ENCODE peak calls at places on chromosomes 1 and 21, in ten cellular contexts. One of them, this sample, is unnamed.

GRCh38 chr1:231818342-231818741 is 191.8 kb downstream of the DISC1 start:
- DNase-seq in WTC11: no peak
- DNase-seq in lung: no peak
- DNase-seq in mammary epithelial cell: no peak
- DNase-seq in IMR-90: no peak
- DNase-seq in CD8-positive, alpha-beta T cell: no peak
- DNase-seq in GM12864: no peak
- DNase-seq in RWPE1: no peak
- DNase-seq in Peyer's patch: no peak
- DNase-seq in endothelial cell of umbilical vein: no peak
- DNase-seq in this sample: no peak

GRCh38 chr1:242556276-242556675 is 31.8 kb upstream of the PLD5 start:
- DNase-seq in WTC11: no peak
- DNase-seq in lung: no peak
- DNase-seq in mammary epithelial cell: peak; percentile 66
- DNase-seq in IMR-90: no peak
- DNase-seq in CD8-positive, alpha-beta T cell: no peak
- DNase-seq in GM12864: no peak
- DNase-seq in RWPE1: peak; percentile 8
- DNase-seq in Peyer's patch: no peak
- DNase-seq in endothelial cell of umbilical vein: no peak
- DNase-seq in this sample: no peak

GRCh38 chr1:165644064-165644735 is 13.2 kb downstream of the MGST3 start:
- DNase-seq in WTC11: no peak
- DNase-seq in lung: no peak
- DNase-seq in mammary epithelial cell: peak; percentile 63
- DNase-seq in IMR-90: peak; percentile 31
- DNase-seq in CD8-positive, alpha-beta T cell: no peak
- DNase-seq in GM12864: no peak
- DNase-seq in RWPE1: no peak
- DNase-seq in Peyer's patch: peak; percentile 59
- DNase-seq in endothelial cell of umbilical vein: no peak
- DNase-seq in this sample: no peak

GRCh38 chr1:6497215-6497866 is 5.9 kb upstream of the PLEKHG5 start:
- DNase-seq in WTC11: peak; percentile 68
- DNase-seq in lung: no peak
- DNase-seq in mammary epithelial cell: peak; percentile 63
- DNase-seq in IMR-90: no peak
- DNase-seq in CD8-positive, alpha-beta T cell: peak; percentile 57
- DNase-seq in GM12864: no peak
- DNase-seq in RWPE1: peak; percentile 67
- DNase-seq in Peyer's patch: peak; percentile 60
- DNase-seq in endothelial cell of umbilical vein: peak; percentile 41
- DNase-seq in this sample: no peak

GRCh38 chr1:100187912-100188311 is 9.9 kb upstream of the LRRC39 start:
- DNase-seq in WTC11: no peak
- DNase-seq in lung: peak; percentile 63
- DNase-seq in mammary epithelial cell: no peak
- DNase-seq in IMR-90: peak; percentile 26
- DNase-seq in CD8-positive, alpha-beta T cell: no peak
- DNase-seq in GM12864: no peak
- DNase-seq in RWPE1: no peak
- DNase-seq in Peyer's patch: no peak
- DNase-seq in endothelial cell of umbilical vein: no peak
- DNase-seq in this sample: no peak

GRCh38 chr1:29672416-29672815 is 436.1 kb downstream of the PTPRU start:
- DNase-seq in WTC11: no peak
- DNase-seq in lung: peak; percentile 5
- DNase-seq in mammary epithelial cell: no peak
- DNase-seq in IMR-90: no peak
- DNase-seq in CD8-positive, alpha-beta T cell: no peak
- DNase-seq in GM12864: no peak
- DNase-seq in RWPE1: no peak
- DNase-seq in Peyer's patch: peak; percentile 1
- DNase-seq in endothelial cell of umbilical vein: no peak
- DNase-seq in this sample: no peak

GRCh38 chr1:246790364-246790763 is 66.2 kb downstream of the SCCPDH start:
- DNase-seq in WTC11: no peak
- DNase-seq in lung: no peak
- DNase-seq in mammary epithelial cell: no peak
- DNase-seq in IMR-90: no peak
- DNase-seq in CD8-positive, alpha-beta T cell: no peak
- DNase-seq in GM12864: no peak
- DNase-seq in RWPE1: no peak
- DNase-seq in Peyer's patch: no peak
- DNase-seq in endothelial cell of umbilical vein: no peak
- DNase-seq in this sample: no peak

GRCh38 chr21:31041295-31042079 is 3.2 kb upstream of the KRTAP19-8 start:
- DNase-seq in WTC11: no peak
- DNase-seq in lung: no peak
- DNase-seq in mammary epithelial cell: no peak
- DNase-seq in IMR-90: no peak
- DNase-seq in CD8-positive, alpha-beta T cell: no peak
- DNase-seq in GM12864: peak; percentile 36
- DNase-seq in RWPE1: no peak
- DNase-seq in Peyer's patch: no peak
- DNase-seq in endothelial cell of umbilical vein: no peak
- DNase-seq in this sample: no peak

GRCh38 chr1:243940451-243940850 is 90.4 kb upstream of the AKT3 start:
- DNase-seq in WTC11: no peak
- DNase-seq in lung: no peak
- DNase-seq in mammary epithelial cell: no peak
- DNase-seq in IMR-90: no peak
- DNase-seq in CD8-positive, alpha-beta T cell: no peak
- DNase-seq in GM12864: no peak
- DNase-seq in RWPE1: no peak
- DNase-seq in Peyer's patch: no peak
- DNase-seq in endothelial cell of umbilical vein: no peak
- DNase-seq in this sample: no peak

DNA sequence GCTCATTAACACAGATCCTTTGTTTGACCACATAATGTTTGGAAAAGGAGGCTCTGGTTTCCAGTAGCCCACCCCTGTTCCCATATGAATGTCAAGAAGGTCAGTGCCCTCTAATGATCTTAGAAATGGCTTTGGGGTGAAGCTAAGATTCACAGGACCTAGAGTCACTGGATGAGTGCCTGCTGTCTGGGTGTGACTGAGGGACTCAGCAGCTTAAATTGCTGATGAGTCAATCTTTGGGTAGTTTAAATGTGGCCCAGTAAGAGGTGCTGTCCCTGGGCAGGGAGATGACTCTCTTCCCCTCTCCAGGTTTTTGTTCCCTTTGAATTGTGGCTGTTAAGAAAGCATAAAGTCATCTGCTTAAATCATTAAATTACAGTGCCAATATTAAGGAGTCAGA is 50.6 kb downstream of the L1TD1 start:
- DNase-seq in WTC11: no peak
- DNase-seq in lung: no peak
- DNase-seq in mammary epithelial cell: peak; percentile 41
- DNase-seq in IMR-90: no peak
- DNase-seq in CD8-positive, alpha-beta T cell: no peak
- DNase-seq in GM12864: no peak
- DNase-seq in RWPE1: no peak
- DNase-seq in Peyer's patch: no peak
- DNase-seq in endothelial cell of umbilical vein: no peak
- DNase-seq in this sample: no peak
- TF ChIP-seq CTCF in WTC11: no peak
- TF ChIP-seq CTCF in lung: no peak
- TF ChIP-seq CTCF in mammary epithelial cell: peak; percentile 22
- TF ChIP-seq CTCF in IMR-90: no peak
- TF ChIP-seq CTCF in CD8-positive, alpha-beta T cell: no peak
- TF ChIP-seq CTCF in GM12864: no peak
- TF ChIP-seq CTCF in RWPE1: no peak
- TF ChIP-seq CTCF in Peyer's patch: no peak
- TF ChIP-seq CTCF in endothelial cell of umbilical vein: no peak
- TF ChIP-seq CTCF in this sample: no peak

GRCh38 chr1:175941164-175941563 is 197.8 kb upstream of the TNR start:
- DNase-seq in WTC11: no peak
- DNase-seq in lung: no peak
- DNase-seq in mammary epithelial cell: no peak
- DNase-seq in IMR-90: no peak
- DNase-seq in CD8-positive, alpha-beta T cell: no peak
- DNase-seq in GM12864: no peak
- DNase-seq in RWPE1: no peak
- DNase-seq in Peyer's patch: no peak
- DNase-seq in endothelial cell of umbilical vein: no peak
- DNase-seq in this sample: no peak

GRCh38 chr1:175935166-175935565 is 191.8 kb upstream of the TNR start:
- DNase-seq in WTC11: no peak
- DNase-seq in lung: no peak
- DNase-seq in mammary epithelial cell: no peak
- DNase-seq in IMR-90: no peak
- DNase-seq in CD8-positive, alpha-beta T cell: no peak
- DNase-seq in GM12864: no peak
- DNase-seq in RWPE1: no peak
- DNase-seq in Peyer's patch: no peak
- DNase-seq in endothelial cell of umbilical vein: no peak
- DNase-seq in this sample: no peak

GRCh38 chr1:175933801-175934200 is 190.4 kb upstream of the TNR start:
- DNase-seq in WTC11: peak; percentile 25
- DNase-seq in lung: no peak
- DNase-seq in mammary epithelial cell: no peak
- DNase-seq in IMR-90: peak; percentile 60
- DNase-seq in CD8-positive, alpha-beta T cell: no peak
- DNase-seq in GM12864: no peak
- DNase-seq in RWPE1: no peak
- DNase-seq in Peyer's patch: no peak
- DNase-seq in endothelial cell of umbilical vein: no peak
- DNase-seq in this sample: no peak

GRCh38 chr1:175936736-175937135 is 193.3 kb upstream of the TNR start:
- DNase-seq in WTC11: no peak
- DNase-seq in lung: no peak
- DNase-seq in mammary epithelial cell: no peak
- DNase-seq in IMR-90: no peak
- DNase-seq in CD8-positive, alpha-beta T cell: no peak
- DNase-seq in GM12864: no peak
- DNase-seq in RWPE1: no peak
- DNase-seq in Peyer's patch: no peak
- DNase-seq in endothelial cell of umbilical vein: no peak
- DNase-seq in this sample: no peak

DNA sequence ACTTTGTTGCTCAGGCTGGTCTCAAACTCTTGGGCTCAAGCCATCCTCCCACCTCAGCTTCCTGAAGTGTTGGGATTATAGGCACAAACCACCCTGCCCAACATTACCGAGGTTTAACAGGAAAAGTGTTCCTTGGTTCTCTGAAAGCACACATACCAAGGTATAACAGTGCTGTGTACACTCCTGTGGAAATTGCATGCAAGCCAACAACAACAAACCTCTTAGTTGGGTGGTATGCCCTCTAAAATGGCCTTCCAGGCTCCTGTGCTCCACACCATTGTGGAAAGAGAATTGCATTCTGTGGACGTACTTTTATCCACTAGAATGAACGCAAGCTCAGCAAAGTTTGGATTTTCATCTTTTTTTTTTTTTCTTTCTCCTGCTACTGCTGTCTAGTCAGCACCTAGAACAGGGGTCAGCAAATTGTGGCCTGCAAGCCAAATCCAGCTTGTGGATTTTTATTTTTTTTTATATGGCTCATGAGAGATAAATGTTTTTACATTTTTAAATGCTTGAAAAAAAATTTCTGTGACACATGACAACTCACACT is 192.2 kb upstream of the TNR start:
- DNase-seq in WTC11: no peak
- DNase-seq in lung: no peak
- DNase-seq in mammary epithelial cell: no peak
- DNase-seq in IMR-90: no peak
- DNase-seq in CD8-positive, alpha-beta T cell: no peak
- DNase-seq in GM12864: no peak
- DNase-seq in RWPE1: no peak
- DNase-seq in Peyer's patch: no peak
- DNase-seq in endothelial cell of umbilical vein: no peak
- DNase-seq in this sample: no peak
- TF ChIP-seq CTCF in WTC11: no peak
- TF ChIP-seq CTCF in lung: no peak
- TF ChIP-seq CTCF in mammary epithelial cell: no peak
- TF ChIP-seq CTCF in IMR-90: no peak
- TF ChIP-seq CTCF in CD8-positive, alpha-beta T cell: no peak
- TF ChIP-seq CTCF in GM12864: no peak
- TF ChIP-seq CTCF in RWPE1: no peak
- TF ChIP-seq CTCF in Peyer's patch: no peak
- TF ChIP-seq CTCF in endothelial cell of umbilical vein: no peak
- TF ChIP-seq CTCF in this sample: no peak

GRCh38 chr1:2466270-2466665 is 9.8 kb upstream of the PLCH2 start:
- DNase-seq in WTC11: no peak
- DNase-seq in lung: no peak
- DNase-seq in mammary epithelial cell: no peak
- DNase-seq in IMR-90: no peak
- DNase-seq in CD8-positive, alpha-beta T cell: no peak
- DNase-seq in GM12864: no peak
- DNase-seq in RWPE1: no peak
- DNase-seq in Peyer's patch: no peak
- DNase-seq in endothelial cell of umbilical vein: no peak
- DNase-seq in this sample: no peak

GRCh38 chr1:2468041-2468472 is 8.0 kb upstream of the PLCH2 start:
- DNase-seq in WTC11: peak; percentile 76
- DNase-seq in lung: no peak
- DNase-seq in mammary epithelial cell: no peak
- DNase-seq in IMR-90: peak; percentile 34
- DNase-seq in CD8-positive, alpha-beta T cell: peak; percentile 60
- DNase-seq in GM12864: no peak
- DNase-seq in RWPE1: no peak
- DNase-seq in Peyer's patch: no peak
- DNase-seq in endothelial cell of umbilical vein: peak; percentile 5
- DNase-seq in this sample: no peak

GRCh38 chr1:2465371-2466269 is 10.5 kb upstream of the PLCH2 start:
- DNase-seq in WTC11: no peak
- DNase-seq in lung: no peak
- DNase-seq in mammary epithelial cell: no peak
- DNase-seq in IMR-90: no peak
- DNase-seq in CD8-positive, alpha-beta T cell: no peak
- DNase-seq in GM12864: no peak
- DNase-seq in RWPE1: no peak
- DNase-seq in Peyer's patch: no peak
- DNase-seq in endothelial cell of umbilical vein: no peak
- DNase-seq in this sample: no peak

GRCh38 chr1:2468540-2468939 is 7.5 kb upstream of the PLCH2 start:
- DNase-seq in WTC11: no peak
- DNase-seq in lung: no peak
- DNase-seq in mammary epithelial cell: no peak
- DNase-seq in IMR-90: no peak
- DNase-seq in CD8-positive, alpha-beta T cell: no peak
- DNase-seq in GM12864: no peak
- DNase-seq in RWPE1: no peak
- DNase-seq in Peyer's patch: no peak
- DNase-seq in endothelial cell of umbilical vein: no peak
- DNase-seq in this sample: no peak

GRCh38 chr1:2466834-2467554 is 9.1 kb upstream of the PLCH2 start:
- DNase-seq in WTC11: peak; percentile 71
- DNase-seq in lung: no peak
- DNase-seq in mammary epithelial cell: no peak
- DNase-seq in IMR-90: no peak
- DNase-seq in CD8-positive, alpha-beta T cell: no peak
- DNase-seq in GM12864: no peak
- DNase-seq in RWPE1: peak; percentile 56
- DNase-seq in Peyer's patch: no peak
- DNase-seq in endothelial cell of umbilical vein: no peak
- DNase-seq in this sample: no peak
- TF ChIP-seq CTCF in WTC11: no peak
- TF ChIP-seq CTCF in lung: no peak
- TF ChIP-seq CTCF in mammary epithelial cell: no peak
- TF ChIP-seq CTCF in IMR-90: no peak
- TF ChIP-seq CTCF in CD8-positive, alpha-beta T cell: no peak
- TF ChIP-seq CTCF in GM12864: no peak
- TF ChIP-seq CTCF in RWPE1: no peak
- TF ChIP-seq CTCF in Peyer's patch: no peak
- TF ChIP-seq CTCF in endothelial cell of umbilical vein: no peak
- TF ChIP-seq CTCF in this sample: no peak

GRCh38 chr1:217630711-217631591 is at the start of the genes GPATCH2 and SPATA17:
- DNase-seq in WTC11: peak; percentile 70
- DNase-seq in lung: peak; percentile 79
- DNase-seq in mammary epithelial cell: peak; percentile 87
- DNase-seq in IMR-90: peak; percentile 90
- DNase-seq in CD8-positive, alpha-beta T cell: peak; percentile 82
- DNase-seq in GM12864: peak; percentile 79
- DNase-seq in RWPE1: peak; percentile 88
- DNase-seq in Peyer's patch: peak; percentile 89
- DNase-seq in endothelial cell of umbilical vein: peak; percentile 90
- DNase-seq in this sample: peak; percentile 78
- TF ChIP-seq CTCF in WTC11: no peak
- TF ChIP-seq CTCF in lung: no peak
- TF ChIP-seq CTCF in mammary epithelial cell: peak; percentile 37
- TF ChIP-seq CTCF in IMR-90: peak; percentile 36
- TF ChIP-seq CTCF in CD8-positive, alpha-beta T cell: no peak
- TF ChIP-seq CTCF in GM12864: peak; percentile 28
- TF ChIP-seq CTCF in RWPE1: no peak
- TF ChIP-seq CTCF in Peyer's patch: no peak
- TF ChIP-seq CTCF in endothelial cell of umbilical vein: no peak
- TF ChIP-seq CTCF in this sample: peak; percentile 15

This sample was measured in CD14-positive monocyte.